ENCODE peak calls at places on chromosomes 2 and 18, in nine cellular contexts. One of them, this sample, is unnamed. For H3K4me1, the result is how much of the 10 kb centered on the place peaks cover.

GRCh38 chr18:49944681-49945080 is 131.3 kb upstream of the ACAA2 start:
- DNase-seq in HCT116: no peak
- DNase-seq in GM23248: peak
- DNase-seq in IMR-90: peak
- DNase-seq in SK-N-SH: no peak
- DNase-seq in trophoblast cell: peak
- DNase-seq in endothelial cell of umbilical vein: no peak
- DNase-seq in GM23338: peak
- DNase-seq in neuronal stem cell: no peak
- DNase-seq in this sample: peak

GRCh38 chr2:69013123-69013836 is at the start of gene ANTXR1:
- DNase-seq in HCT116: peak
- DNase-seq in GM23248: peak
- DNase-seq in IMR-90: peak
- DNase-seq in SK-N-SH: peak
- DNase-seq in trophoblast cell: peak
- DNase-seq in endothelial cell of umbilical vein: peak
- DNase-seq in GM23338: peak
- DNase-seq in neuronal stem cell: peak
- DNase-seq in this sample: peak

GRCh38 chr2:172862077-172862476 is 126.4 kb downstream of the RAPGEF4 start:
- DNase-seq in HCT116: no peak
- DNase-seq in GM23248: no peak
- DNase-seq in IMR-90: no peak
- DNase-seq in SK-N-SH: no peak
- DNase-seq in trophoblast cell: no peak
- DNase-seq in endothelial cell of umbilical vein: peak
- DNase-seq in GM23338: no peak
- DNase-seq in neuronal stem cell: no peak
- DNase-seq in this sample: no peak

GRCh38 chr18:34661464-34662087 is 48.5 kb upstream of the DTNA start:
- DNase-seq in HCT116: peak
- DNase-seq in GM23248: peak
- DNase-seq in IMR-90: peak
- DNase-seq in SK-N-SH: peak
- DNase-seq in trophoblast cell: peak
- DNase-seq in endothelial cell of umbilical vein: peak
- DNase-seq in GM23338: peak
- DNase-seq in neuronal stem cell: peak
- DNase-seq in this sample: peak

GRCh38 chr2:26033270-26033768 is 565 bp upstream of the RAB10 start:
- DNase-seq in HCT116: peak
- DNase-seq in GM23248: peak
- DNase-seq in IMR-90: peak
- DNase-seq in SK-N-SH: no peak
- DNase-seq in trophoblast cell: peak
- DNase-seq in endothelial cell of umbilical vein: peak
- DNase-seq in GM23338: peak
- DNase-seq in neuronal stem cell: peak
- DNase-seq in this sample: no peak

GRCh38 chr2:59756145-59756544 is 797.3 kb downstream of the BCL11A start:
- DNase-seq in HCT116: no peak
- DNase-seq in GM23248: no peak
- DNase-seq in IMR-90: no peak
- DNase-seq in SK-N-SH: no peak
- DNase-seq in trophoblast cell: no peak
- DNase-seq in endothelial cell of umbilical vein: no peak
- DNase-seq in GM23338: no peak
- DNase-seq in neuronal stem cell: no peak
- DNase-seq in this sample: no peak

GRCh38 chr2:105576440-105577241 is 168.1 kb upstream of the NCK2 start:
- DNase-seq in HCT116: peak
- DNase-seq in GM23248: peak
- DNase-seq in IMR-90: peak
- DNase-seq in SK-N-SH: peak
- DNase-seq in trophoblast cell: peak
- DNase-seq in endothelial cell of umbilical vein: peak
- DNase-seq in GM23338: peak
- DNase-seq in neuronal stem cell: peak
- DNase-seq in this sample: no peak

GRCh38 chr18:77376043-77376732 is 126.5 kb downstream of the GALR1 start:
- DNase-seq in HCT116: no peak
- DNase-seq in GM23248: no peak
- DNase-seq in IMR-90: no peak
- DNase-seq in SK-N-SH: no peak
- DNase-seq in trophoblast cell: no peak
- DNase-seq in endothelial cell of umbilical vein: no peak
- DNase-seq in GM23338: peak
- DNase-seq in neuronal stem cell: no peak
- DNase-seq in this sample: no peak

GRCh38 chr2:222239945-222240675 is 58.7 kb downstream of the PAX3 start:
- DNase-seq in HCT116: no peak
- DNase-seq in GM23248: no peak
- DNase-seq in IMR-90: no peak
- DNase-seq in SK-N-SH: no peak
- DNase-seq in trophoblast cell: no peak
- DNase-seq in endothelial cell of umbilical vein: no peak
- DNase-seq in GM23338: peak
- DNase-seq in neuronal stem cell: peak
- DNase-seq in this sample: no peak

GRCh38 chr2:102271844-102272243 is 39.5 kb upstream of the IL1RL1 start:
- DNase-seq in HCT116: no peak
- DNase-seq in GM23248: no peak
- DNase-seq in IMR-90: no peak
- DNase-seq in SK-N-SH: no peak
- DNase-seq in trophoblast cell: no peak
- DNase-seq in endothelial cell of umbilical vein: peak
- DNase-seq in GM23338: no peak
- DNase-seq in neuronal stem cell: no peak
- DNase-seq in this sample: no peak

GRCh38 chr2:43887176-43887575 is 48.4 kb downstream of the ABCG8 start:
- DNase-seq in HCT116: no peak
- DNase-seq in GM23248: no peak
- DNase-seq in IMR-90: no peak
- DNase-seq in SK-N-SH: no peak
- DNase-seq in trophoblast cell: no peak
- DNase-seq in endothelial cell of umbilical vein: no peak
- DNase-seq in GM23338: no peak
- DNase-seq in neuronal stem cell: no peak
- DNase-seq in this sample: no peak

GRCh38 chr18:7535436-7536190 is 31.5 kb upstream of the PTPRM start:
- DNase-seq in HCT116: no peak
- DNase-seq in GM23248: no peak
- DNase-seq in IMR-90: peak
- DNase-seq in SK-N-SH: no peak
- DNase-seq in trophoblast cell: peak
- DNase-seq in endothelial cell of umbilical vein: no peak
- DNase-seq in GM23338: no peak
- DNase-seq in neuronal stem cell: no peak
- DNase-seq in this sample: no peak

GRCh38 chr18:59008302-59008974 is 131.2 kb upstream of the SEC11C start:
- DNase-seq in HCT116: peak
- DNase-seq in GM23248: peak
- DNase-seq in IMR-90: peak
- DNase-seq in SK-N-SH: no peak
- DNase-seq in trophoblast cell: peak
- DNase-seq in endothelial cell of umbilical vein: no peak
- DNase-seq in GM23338: peak
- DNase-seq in neuronal stem cell: no peak
- DNase-seq in this sample: no peak

GRCh38 chr2:81894451-81894990 is 1590.0 kb upstream of the LRRTM1 start:
- DNase-seq in HCT116: no peak
- DNase-seq in GM23248: no peak
- DNase-seq in IMR-90: peak
- DNase-seq in SK-N-SH: no peak
- DNase-seq in trophoblast cell: no peak
- DNase-seq in endothelial cell of umbilical vein: no peak
- DNase-seq in GM23338: no peak
- DNase-seq in neuronal stem cell: no peak
- DNase-seq in this sample: no peak

GRCh38 chr2:118266086-118266485 is 177.8 kb downstream of the INSIG2 start:
- DNase-seq in HCT116: no peak
- DNase-seq in GM23248: peak
- DNase-seq in IMR-90: no peak
- DNase-seq in SK-N-SH: no peak
- DNase-seq in trophoblast cell: no peak
- DNase-seq in endothelial cell of umbilical vein: no peak
- DNase-seq in GM23338: no peak
- DNase-seq in neuronal stem cell: no peak
- DNase-seq in this sample: no peak

GRCh38 chr18:75107196-75107930 is 101.6 kb downstream of the PTGR3 start:
- DNase-seq in HCT116: no peak
- DNase-seq in GM23248: no peak
- DNase-seq in IMR-90: no peak
- DNase-seq in SK-N-SH: no peak
- DNase-seq in trophoblast cell: no peak
- DNase-seq in endothelial cell of umbilical vein: no peak
- DNase-seq in GM23338: no peak
- DNase-seq in neuronal stem cell: no peak
- DNase-seq in this sample: no peak

DNA sequence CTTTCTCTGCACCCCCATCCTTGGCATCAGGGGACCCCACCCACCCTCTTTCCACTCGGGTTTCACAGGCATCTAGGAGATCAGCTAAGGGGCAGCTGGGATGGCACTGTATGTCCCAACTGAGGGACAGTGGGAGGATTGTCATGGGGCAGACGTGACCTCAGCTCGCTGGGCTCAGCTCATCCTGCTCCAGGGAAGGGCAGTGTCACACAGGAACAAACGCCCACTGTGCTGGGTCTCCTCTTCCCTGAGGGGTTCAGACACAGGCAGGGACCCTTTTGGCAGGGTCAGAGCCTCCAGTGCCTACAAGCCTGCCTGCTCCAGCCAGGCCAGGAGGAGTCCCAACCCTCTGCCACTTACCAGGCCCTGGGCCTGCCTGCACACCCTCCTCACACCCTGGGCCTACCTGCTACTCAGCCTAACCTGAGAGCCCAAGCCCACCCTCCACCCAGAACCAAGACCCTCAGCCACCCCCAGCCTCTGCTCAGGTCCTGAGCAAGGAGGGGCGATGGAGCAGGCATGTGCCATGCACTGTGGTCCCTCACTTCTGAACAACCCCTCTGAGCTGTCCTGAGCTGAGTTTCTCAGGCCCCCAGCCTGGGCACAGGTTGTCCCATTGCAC is 68.2 kb downstream of the HS1BP3 start:
- DNase-seq in HCT116: no peak
- DNase-seq in GM23248: no peak
- DNase-seq in IMR-90: no peak
- DNase-seq in SK-N-SH: no peak
- DNase-seq in trophoblast cell: no peak
- DNase-seq in endothelial cell of umbilical vein: no peak
- DNase-seq in GM23338: no peak
- DNase-seq in neuronal stem cell: no peak
- DNase-seq in this sample: no peak
- H3K4me1 ChIP-seq in HCT116: half or more
- H3K4me1 ChIP-seq in GM23248: under half
- H3K4me1 ChIP-seq in IMR-90: half or more
- H3K4me1 ChIP-seq in SK-N-SH: under half
- H3K4me1 ChIP-seq in trophoblast cell: half or more
- H3K4me1 ChIP-seq in endothelial cell of umbilical vein: half or more
- H3K4me1 ChIP-seq in GM23338: under half
- H3K4me1 ChIP-seq in neuronal stem cell: under half
- H3K4me1 ChIP-seq in this sample: under half

DNA sequence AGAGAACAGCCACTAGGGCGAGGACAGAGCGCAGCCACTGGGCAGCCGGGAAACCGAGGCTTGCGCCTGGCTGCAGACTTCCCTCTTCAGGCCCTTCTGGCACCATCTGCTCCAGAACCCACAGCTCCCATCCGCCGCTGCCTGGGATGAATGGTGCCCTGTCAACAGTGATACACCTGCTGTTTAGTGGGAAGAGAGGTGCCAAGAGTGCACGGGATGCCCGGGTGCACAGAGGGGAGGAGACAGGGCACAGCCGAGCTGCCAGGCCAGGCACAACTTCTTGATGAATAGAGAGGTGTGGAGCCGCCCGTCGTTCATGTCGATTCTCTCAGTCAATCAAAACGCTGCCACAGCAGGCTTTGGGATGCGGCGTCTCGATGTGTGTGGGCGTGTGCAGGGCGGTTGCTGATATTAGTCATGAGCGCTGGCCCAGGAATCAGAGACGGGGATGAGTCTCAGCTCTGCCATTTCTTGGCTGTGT is 39.5 kb downstream of the RRM2 start:
- DNase-seq in HCT116: no peak
- DNase-seq in GM23248: peak
- DNase-seq in IMR-90: no peak
- DNase-seq in SK-N-SH: peak
- DNase-seq in trophoblast cell: no peak
- DNase-seq in endothelial cell of umbilical vein: peak
- DNase-seq in GM23338: no peak
- DNase-seq in neuronal stem cell: no peak
- DNase-seq in this sample: no peak
- H2AFZ ChIP-seq in HCT116: no peak
- H2AFZ ChIP-seq in GM23248: no peak
- H2AFZ ChIP-seq in IMR-90: no peak
- H2AFZ ChIP-seq in SK-N-SH: no peak
- H2AFZ ChIP-seq in trophoblast cell: no peak
- H2AFZ ChIP-seq in endothelial cell of umbilical vein: peak
- H2AFZ ChIP-seq in GM23338: no peak
- H2AFZ ChIP-seq in neuronal stem cell: no peak
- H2AFZ ChIP-seq in this sample: no peak

GRCh38 chr2:28662044-28662443 is 89.6 kb upstream of the PPP1CB start:
- DNase-seq in HCT116: no peak
- DNase-seq in GM23248: peak
- DNase-seq in IMR-90: no peak
- DNase-seq in SK-N-SH: no peak
- DNase-seq in trophoblast cell: no peak
- DNase-seq in endothelial cell of umbilical vein: no peak
- DNase-seq in GM23338: no peak
- DNase-seq in neuronal stem cell: no peak
- DNase-seq in this sample: no peak
- H3K4me1 ChIP-seq in HCT116: under half
- H3K4me1 ChIP-seq in GM23248: under half
- H3K4me1 ChIP-seq in IMR-90: under half
- H3K4me1 ChIP-seq in SK-N-SH: half or more
- H3K4me1 ChIP-seq in trophoblast cell: under half
- H3K4me1 ChIP-seq in endothelial cell of umbilical vein: under half
- H3K4me1 ChIP-seq in GM23338: under half
- H3K4me1 ChIP-seq in neuronal stem cell: under half
- H3K4me1 ChIP-seq in this sample: under half

DNA sequence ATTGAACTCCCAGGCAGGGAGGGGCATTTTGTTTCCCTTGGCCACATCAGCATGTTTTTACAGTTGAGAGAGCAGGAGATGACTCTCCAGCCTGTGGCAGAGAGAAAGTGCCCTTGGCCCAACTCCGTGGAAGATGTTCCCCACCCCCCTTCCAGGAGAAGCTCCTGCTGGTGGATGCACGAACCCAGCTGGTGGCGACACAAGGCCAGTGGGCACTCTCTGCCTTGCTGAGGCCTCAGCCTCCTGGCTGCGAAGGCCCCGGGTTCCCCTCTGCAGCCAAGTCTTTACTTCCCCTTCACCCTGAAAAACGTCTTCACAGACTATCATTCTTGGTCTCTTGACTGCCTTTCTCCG is 265.4 kb downstream of the ANAPC1 start:
- DNase-seq in HCT116: no peak
- DNase-seq in GM23248: peak
- DNase-seq in IMR-90: no peak
- DNase-seq in SK-N-SH: no peak
- DNase-seq in trophoblast cell: no peak
- DNase-seq in endothelial cell of umbilical vein: peak
- DNase-seq in GM23338: no peak
- DNase-seq in neuronal stem cell: no peak
- DNase-seq in this sample: no peak
- H2AFZ ChIP-seq in HCT116: no peak
- H2AFZ ChIP-seq in GM23248: peak
- H2AFZ ChIP-seq in IMR-90: peak
- H2AFZ ChIP-seq in SK-N-SH: no peak
- H2AFZ ChIP-seq in trophoblast cell: no peak
- H2AFZ ChIP-seq in endothelial cell of umbilical vein: no peak
- H2AFZ ChIP-seq in GM23338: no peak
- H2AFZ ChIP-seq in neuronal stem cell: no peak
- H2AFZ ChIP-seq in this sample: no peak